ENCODE peak calls at places on chromosomes 3 and 15, in eight cellular contexts. K is amniotic stem cell; P is NCI-H1105; Q is tibial artery; W is NCI-H510A treated with DMSO at 0.1 percent for 48 hours; D is mesenchymal stem cell; C is Panc1; X is stimulated activated CD8-positive, alpha-beta memory T cell treated with anti-CD3 and anti-CD28 coated beads, Interleukin-2, amount 100 ng/mL, for 48 hours. Y is an unnamed sample.

GRCh38 chr15:80989518-80990478 is at the start of gene MESD:
- DNase-seq in K (peak), P (peak), Q (peak), W (peak), D (peak), C (peak), X (peak), Y (peak)

GRCh38 chr3:174253221-174253620 is 605.9 kb upstream of the NAALADL2 start:
- DNase-seq in K (no peak), P (no peak), Q (no peak), W (no peak), D (no peak), C (no peak), X (no peak), Y (no peak)

GRCh38 chr3:59877679-59878427 is 828.0 kb upstream of the CFAP20DC start:
- DNase-seq in K (no peak), P (no peak), Q (no peak), W (no peak), D (no peak), C (no peak), X (no peak), Y (no peak)

GRCh38 chr3:147231111-147231510 is 175.2 kb downstream of the ZIC4 start:
- DNase-seq in K (no peak), P (no peak), Q (no peak), W (no peak), D (no peak), C (no peak), X (no peak), Y (no peak)

GRCh38 chr15:94532226-94532625 is 300.9 kb downstream of the MCTP2 start:
- DNase-seq in K (no peak), P (no peak), Q (peak), W (no peak), D (peak), C (no peak), X (no peak), Y (no peak)

GRCh38 chr3:14141602-14142315 is 16.9 kb downstream of the TMEM43 start:
- DNase-seq in K (no peak), P (no peak), Q (no peak), W (peak), D (no peak), C (no peak), X (no peak), Y (no peak)

GRCh38 chr3:191627064-191627463 is 166.1 kb downstream of the PYDC2 start:
- DNase-seq in K (no peak), P (no peak), Q (no peak), W (peak), D (no peak), C (no peak), X (no peak), Y (no peak)

GRCh38 chr3:139037478-139037877 is 7.2 kb downstream of the PRR23C start:
- DNase-seq in K (no peak), P (no peak), Q (no peak), W (no peak), D (no peak), C (no peak), X (no peak), Y (no peak)

GRCh38 chr3:196471551-196471950 is 32.0 kb downstream of the RNF168 start:
- DNase-seq in K (no peak), P (no peak), Q (no peak), W (no peak), D (peak), C (no peak), X (no peak), Y (no peak)

GRCh38 chr3:155394240-155394639 is 100.8 kb upstream of the STRIT1 start:
- DNase-seq in K (no peak), P (no peak), Q (no peak), W (no peak), D (no peak), C (no peak), X (no peak), Y (no peak)

GRCh38 chr15:70524470-70524869 is 238.9 kb downstream of the UACA start:
- DNase-seq in K (no peak), P (no peak), Q (no peak), W (no peak), D (no peak), C (no peak), X (no peak), Y (peak)

GRCh38 chr3:125334675-125335560 is 40.2 kb downstream of the ZNF148 start:
- DNase-seq in K (no peak), P (no peak), Q (no peak), W (no peak), D (no peak), C (no peak), X (no peak), Y (no peak)

GRCh38 chr3:152379415-152380042 is 110.8 kb downstream of the MBNL1 start:
- DNase-seq in K (no peak), P (no peak), Q (no peak), W (no peak), D (peak), C (no peak), X (no peak), Y (no peak)

Y was measured in ureter.